ENCODE peak calls at places on chromosomes 7 and 10, in seven cellular contexts. D is lower leg skin, K is posterior cingulate gyrus, F is A549, O is mesothelial cell of epicardium, C is fibroblast of the aortic adventitia, X is GM04504. H is an unnamed sample.

GRCh38 chr7:50657912-50658311 is 92.7 kb upstream of the DDC start:
- DNase-seq in D (peak), K (no peak), F (no peak), O (no peak), C (no peak), X (no peak), H (no peak)

GRCh38 chr10:33385686-33386085 is 51.2 kb upstream of the NRP1 start:
- DNase-seq in D (no peak), K (no peak), F (no peak), O (no peak), C (no peak), X (no peak), H (no peak)

GRCh38 chr10:69407621-69408301 is 9.0 kb downstream of the TACR2 start:
- DNase-seq in D (no peak), K (peak), F (peak), O (no peak), C (no peak), X (no peak), H (no peak)

GRCh38 chr10:6297951-6298381 is 95.2 kb downstream of the PFKFB3 start:
- DNase-seq in D (peak), K (no peak), F (no peak), O (no peak), C (peak), X (no peak), H (no peak)

GRCh38 chr10:79179404-79180309 is 110.9 kb downstream of the ZMIZ1 start:
- DNase-seq in D (no peak), K (no peak), F (no peak), O (no peak), C (no peak), X (no peak), H (no peak)

GRCh38 chr10:116251602-116252395 is 21.2 kb downstream of the GFRA1 start:
- DNase-seq in D (no peak), K (no peak), F (no peak), O (no peak), C (no peak), X (no peak), H (no peak)

GRCh38 chr7:17952387-17952786 is 12.1 kb upstream of the SNX13 start:
- DNase-seq in D (no peak), K (no peak), F (no peak), O (no peak), C (no peak), X (no peak), H (no peak)

GRCh38 chr10:125080296-125080695 is 80.1 kb downstream of the CTBP2 start:
- DNase-seq in D (no peak), K (no peak), F (no peak), O (no peak), C (no peak), X (no peak), H (no peak)

GRCh38 chr10:2985729-2986232 is 81.6 kb upstream of the PFKP start:
- DNase-seq in D (peak), K (no peak), F (peak), O (no peak), C (peak), X (no peak), H (no peak)

GRCh38 chr10:118850418-118851061 is 95.8 kb upstream of the CACUL1 start:
- DNase-seq in D (peak), K (peak), F (no peak), O (no peak), C (peak), X (no peak), H (no peak)

H was measured in type B pancreatic cell.